ENCODE peak calls at places on chromosomes 4 and X, in five cellular contexts. B is T-helper 1 cell, Q is nucleus accumbens, S is NCI-H1417 treated with DMSO at 0.1 percent for 48 hours, Y is NCI-H187. L is an unnamed sample.

GRCh38 chr4:118716304-118716703 is 31.1 kb downstream of the METTL14 start:
- DNase-seq in B (no peak), Q (no peak), S (no peak), Y (no peak), L (no peak)

GRCh38 chr4:95929448-95930064 is 89.7 kb downstream of the PDHA2 start:
- DNase-seq in B (no peak), Q (no peak), S (no peak), Y (no peak), L (no peak)

GRCh38 chr4:88162636-88163035 is 4.2 kb upstream of the ABCG2 start:
- DNase-seq in B (no peak), Q (no peak), S (no peak), Y (no peak), L (no peak)

GRCh38 chr4:55087016-55087929 is 38.1 kb downstream of the KDR start:
- DNase-seq in B (no peak), Q (no peak), S (no peak), Y (no peak), L (peak; percentile 42)

GRCh38 chrX:150623583-150623982 is 55.2 kb downstream of the MTM1 start:
- DNase-seq in B (no peak), Q (no peak), S (no peak), Y (no peak), L (no peak)

GRCh38 chr4:156962551-156962974 is 9.0 kb downstream of the PDGFC start:
- DNase-seq in B (no peak), Q (no peak), S (no peak), Y (no peak), L (no peak)

GRCh38 chrX:153873282-153874090 is 12.5 kb downstream of the L1CAM start:
- DNase-seq in B (no peak), Q (no peak), S (no peak), Y (no peak), L (no peak)

GRCh38 chr4:92387459-92388069 is 83.8 kb downstream of the GRID2 start:
- DNase-seq in B (no peak), Q (no peak), S (no peak), Y (peak; percentile 1), L (peak; percentile 65)

GRCh38 chrX:1743105-1743504 is 128.2 kb downstream of the ASMT start:
- DNase-seq in B (no peak), Q (no peak), S (no peak), Y (no peak), L (no peak)